ENCODE peak calls at places on chromosomes 2 and 18, in six cellular contexts. V is GM23338; U is right atrium auricular region; Z is effector memory CD4-positive, alpha-beta T cell; S is naive thymus-derived CD4-positive, alpha-beta T cell; E is upper lobe of right lung. X is an unnamed sample.

GRCh38 chr18:28594034-28594433 is 417.1 kb upstream of the CDH2 start:
- DNase-seq in V (no peak), U (no peak), Z (no peak), S (no peak), E (no peak), X (no peak)

GRCh38 chr2:124959582-124959981 is 934.5 kb downstream of the CNTNAP5 start:
- DNase-seq in V (no peak), U (no peak), Z (no peak), S (no peak), E (no peak), X (no peak)

GRCh38 chr18:25759111-25759510 is 331.3 kb downstream of the SS18 start:
- DNase-seq in V (no peak), U (no peak), Z (no peak), S (no peak), E (no peak), X (no peak)

GRCh38 chr18:57806891-57807280 is 3.8 kb upstream of the ATP8B1 start:
- DNase-seq in V (no peak), U (peak; percentile 71), Z (no peak), S (no peak), E (no peak), X (no peak)

GRCh38 chr2:25125949-25126348 is 42.4 kb downstream of the POMC start:
- DNase-seq in V (no peak), U (no peak), Z (no peak), S (no peak), E (no peak), X (no peak)

GRCh38 chr2:33425156-33425555 is 51.3 kb upstream of the RASGRP3 start:
- DNase-seq in V (no peak), U (no peak), Z (no peak), S (no peak), E (no peak), X (no peak)

GRCh38 chr2:86062043-86062442 is 43.6 kb downstream of the POLR1A start:
- DNase-seq in V (no peak), U (no peak), Z (no peak), S (no peak), E (no peak), X (no peak)

GRCh38 chr2:172248381-172249173 is 145.9 kb upstream of the DLX2 start:
- DNase-seq in V (peak; percentile 38), U (no peak), Z (no peak), S (no peak), E (no peak), X (no peak)

GRCh38 chr2:128466377-128467175 is 147.9 kb upstream of the HS6ST1 start:
- DNase-seq in V (no peak), U (peak; percentile 58), Z (no peak), S (no peak), E (peak; percentile 44), X (no peak)

GRCh38 chr2:212713681-212714080 is 175.1 kb upstream of the ERBB4 start:
- DNase-seq in V (no peak), U (no peak), Z (no peak), S (no peak), E (no peak), X (no peak)

GRCh38 chr18:54737986-54738385 is 90.3 kb upstream of the RAB27B start:
- DNase-seq in V (no peak), U (no peak), Z (no peak), S (no peak), E (no peak), X (no peak)

GRCh38 chr2:225002039-225002655 is 40.1 kb downstream of the DOCK10 start:
- DNase-seq in V (peak; percentile 91), U (no peak), Z (peak; percentile 19), S (no peak), E (no peak), X (peak; percentile 70)

GRCh38 chr2:224995419-224995818 is 46.8 kb downstream of the DOCK10 start:
- DNase-seq in V (no peak), U (no peak), Z (no peak), S (no peak), E (no peak), X (no peak)

GRCh38 chr2:224997802-224998201 is 44.5 kb downstream of the DOCK10 start:
- DNase-seq in V (no peak), U (no peak), Z (no peak), S (no peak), E (no peak), X (no peak)

GRCh38 chr2:225002656-225003045 is 39.6 kb downstream of the DOCK10 start:
- DNase-seq in V (no peak), U (no peak), Z (no peak), S (no peak), E (no peak), X (peak; percentile 20)

DNA sequence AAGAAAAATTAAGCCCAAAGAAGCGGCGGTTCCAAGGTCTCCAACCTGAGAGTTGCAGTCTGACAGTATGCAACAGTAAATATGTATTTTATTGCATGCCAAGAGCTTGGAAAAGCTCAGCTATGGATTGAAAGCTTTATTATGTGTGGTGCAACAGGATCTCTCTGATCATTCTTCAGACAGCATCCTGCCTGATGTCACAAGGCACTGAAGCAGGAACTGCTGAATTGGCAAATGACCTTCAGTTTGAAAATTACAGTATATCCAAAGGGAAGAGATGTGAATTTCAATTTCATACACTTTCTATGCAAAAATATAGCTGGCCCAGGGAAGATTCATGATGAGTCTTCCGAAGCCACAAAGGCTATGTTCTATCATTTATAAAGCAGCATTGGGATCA is 42.5 kb downstream of the DOCK10 start:
- DNase-seq in V (no peak), U (no peak), Z (no peak), S (no peak), E (no peak), X (no peak)
- H3K27ac ChIP-seq in V (no peak overlapping the region), U (no peak overlapping the region), Z (no peak overlapping the region), S (no peak overlapping the region), E (no peak overlapping the region), X (no peak overlapping the region)

GRCh38 chr2:236157815-236158498 is 10.2 kb downstream of the GBX2 start:
- DNase-seq in V (no peak), U (no peak), Z (no peak), S (no peak), E (peak; percentile 26), X (no peak)

GRCh38 chr2:236158969-236159777 is 9.0 kb downstream of the GBX2 start:
- DNase-seq in V (peak; percentile 85), U (no peak), Z (no peak), S (no peak), E (peak; percentile 53), X (no peak)

GRCh38 chr2:236156860-236157194 is 11.4 kb downstream of the GBX2 start:
- DNase-seq in V (no peak), U (no peak), Z (no peak), S (no peak), E (no peak), X (no peak)

GRCh38 chr2:236156095-236156859 is 11.9 kb downstream of the GBX2 start:
- DNase-seq in V (no peak), U (no peak), Z (no peak), S (no peak), E (peak; percentile 46), X (no peak)

GRCh38 chr2:236157366-236157765 is 10.8 kb downstream of the GBX2 start:
- DNase-seq in V (no peak), U (no peak), Z (no peak), S (no peak), E (no peak), X (no peak)
- H3K27me3 ChIP-seq in V (peaks cover 85% of the 10 kb centered on the region), U (peaks cover 19% of the 10 kb centered on the region), Z (peaks cover 13% of the 10 kb centered on the region), S (no peaks in the 10 kb centered on the region), E (peaks cover 39% of the 10 kb centered on the region), X (peaks cover 13% of the 10 kb centered on the region)

DNA sequence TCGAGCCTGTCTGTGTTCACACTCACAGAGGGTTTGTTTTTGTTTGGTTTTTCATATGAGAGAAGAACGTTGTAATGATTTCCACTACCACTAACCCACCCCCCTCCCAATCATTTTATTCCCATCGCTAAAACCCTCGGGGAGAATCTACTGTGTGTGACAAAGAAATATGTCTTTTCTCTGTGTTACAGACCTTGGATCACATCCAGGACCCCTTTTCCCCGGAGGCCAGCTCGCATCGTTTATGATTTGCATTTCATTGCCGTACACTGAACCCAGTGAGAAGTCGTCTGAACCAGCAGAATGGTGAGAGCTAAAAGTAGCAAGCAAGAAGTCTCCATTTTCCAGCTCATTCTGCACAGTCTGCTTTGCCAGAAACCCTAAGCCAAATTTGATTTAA is 103.6 kb downstream of the FTCDNL1 start:
- DNase-seq in V (no peak), U (no peak), Z (no peak), S (no peak), E (no peak), X (no peak)
- H3K4me3 ChIP-seq in V (no peak overlapping the region), U (no peak overlapping the region), Z (no peak overlapping the region), S (no peak overlapping the region), E (no peak overlapping the region), X (no peak overlapping the region)

GRCh38 chr2:20584637-20585321 is 66.1 kb downstream of the HS1BP3 start:
- DNase-seq in V (peak; percentile 94), U (no peak), Z (no peak), S (no peak), E (peak; percentile 48), X (no peak)

GRCh38 chr2:20584045-20584636 is 66.8 kb downstream of the HS1BP3 start:
- DNase-seq in V (no peak), U (no peak), Z (no peak), S (no peak), E (peak; percentile 58), X (no peak)

GRCh38 chr2:20585351-20585709 is 65.6 kb downstream of the HS1BP3 start:
- DNase-seq in V (no peak), U (no peak), Z (no peak), S (no peak), E (no peak), X (no peak)

GRCh38 chr2:20586379-20586715 is 64.6 kb downstream of the HS1BP3 start:
- DNase-seq in V (no peak), U (no peak), Z (no peak), S (no peak), E (no peak), X (no peak)

DNA sequence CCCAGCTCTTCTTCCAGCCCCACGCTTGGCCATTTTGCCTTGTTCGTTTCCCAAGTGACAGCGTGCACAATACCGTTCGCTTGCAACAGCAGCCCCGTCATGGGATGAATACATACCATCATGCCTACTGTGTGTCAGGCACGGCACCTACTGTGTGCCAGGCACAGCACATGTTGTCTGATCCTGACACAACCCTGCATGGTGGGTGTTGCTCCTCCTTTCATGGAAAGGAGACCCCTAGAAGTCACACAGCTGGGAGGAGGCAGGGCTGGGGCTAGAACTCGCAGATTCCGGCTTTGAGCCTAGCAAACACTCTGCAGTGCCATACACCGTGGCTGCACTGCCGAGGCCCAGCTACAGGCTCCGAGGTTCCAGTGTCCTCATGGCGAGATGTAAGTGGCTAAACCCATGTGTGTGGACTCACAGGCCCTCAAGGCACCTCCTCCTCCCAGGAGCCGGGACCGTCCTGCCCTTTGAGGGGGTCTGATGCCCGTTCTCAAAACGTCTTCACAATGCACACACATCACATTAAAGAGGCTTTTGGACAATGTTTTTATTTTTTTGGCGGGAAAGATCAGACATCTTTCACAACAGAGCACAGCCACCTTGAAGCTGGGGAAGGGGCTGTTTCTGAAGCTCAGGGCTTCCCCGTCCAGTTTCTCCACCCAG is 65.1 kb downstream of the HS1BP3 start:
- DNase-seq in V (no peak), U (no peak), Z (no peak), S (no peak), E (peak; percentile 45), X (no peak)
- H3K27ac ChIP-seq in V (no peak overlapping the region), U (peak overlapping the region; percentile 71), Z (no peak overlapping the region), S (no peak overlapping the region), E (peak overlapping the region; percentile 42), X (no peak overlapping the region)

X was measured in CD4-positive, alpha-beta memory T cell.